ENCODE peak calls at places on chromosomes 3 and 15, in eight cellular contexts. Q is cardiac septum; Z is endothelial cell; L is GM03348; M is NCI-H345; A is stimulated activated CD4-positive, alpha-beta T cell treated with anti-CD3 and anti-CD28 coated beads, Interleukin-15, amount 100 ng/mL, for 1 hour; U is brain pericyte; D is left ventricle myocardium superior. R is an unnamed sample.

GRCh38 chr3:190862209-190863118 is at the start of gene GMNC:
- DNase-seq in Q (peak), Z (peak), L (peak), M (peak), A (no peak), U (peak), D (peak), R (no peak)

GRCh38 chr3:139159356-139159755 is 114.7 kb upstream of the PRR23C start:
- DNase-seq in Q (no peak), Z (no peak), L (no peak), M (no peak), A (no peak), U (no peak), D (no peak), R (no peak)

GRCh38 chr3:28273837-28274236 is 32.4 kb downstream of the CMC1 start:
- DNase-seq in Q (no peak), Z (no peak), L (no peak), M (no peak), A (no peak), U (no peak), D (no peak), R (no peak)

GRCh38 chr3:100024520-100025303 is 89.6 kb downstream of the FILIP1L start:
- DNase-seq in Q (no peak), Z (no peak), L (no peak), M (no peak), A (no peak), U (no peak), D (no peak), R (no peak)

GRCh38 chr3:189626286-189626685 is 4.9 kb upstream of the TP63 start:
- DNase-seq in Q (no peak), Z (no peak), L (no peak), M (no peak), A (no peak), U (no peak), D (no peak), R (no peak)

GRCh38 chr3:11095932-11096265 is 58.4 kb upstream of the HRH1 start:
- DNase-seq in Q (no peak), Z (no peak), L (no peak), M (peak), A (no peak), U (no peak), D (no peak), R (no peak)

GRCh38 chr3:148625991-148626390 is 71.7 kb upstream of the AGTR1 start:
- DNase-seq in Q (no peak), Z (no peak), L (no peak), M (no peak), A (no peak), U (no peak), D (no peak), R (no peak)

GRCh38 chr15:66780172-66780972 is 78.3 kb downstream of the SMAD6 start:
- DNase-seq in Q (peak), Z (no peak), L (peak), M (no peak), A (no peak), U (no peak), D (no peak), R (no peak)

GRCh38 chr3:118628704-118629341 is 405.8 kb downstream of the IGSF11 start:
- DNase-seq in Q (no peak), Z (peak), L (peak), M (peak), A (no peak), U (no peak), D (peak), R (no peak)

GRCh38 chr15:96354731-96355560 is 24.4 kb downstream of the NR2F2 start:
- DNase-seq in Q (no peak), Z (no peak), L (peak), M (no peak), A (no peak), U (no peak), D (no peak), R (no peak)

GRCh38 chr3:185750702-185751101 is 74.1 kb downstream of the IGF2BP2 start:
- DNase-seq in Q (no peak), Z (no peak), L (no peak), M (no peak), A (no peak), U (no peak), D (no peak), R (no peak)

GRCh38 chr15:70559223-70559823 is 204.0 kb downstream of the UACA start:
- DNase-seq in Q (no peak), Z (peak), L (peak), M (no peak), A (peak), U (no peak), D (peak), R (peak)

GRCh38 chr3:160134964-160135363 is 90.3 kb upstream of the C3orf80 start:
- DNase-seq in Q (no peak), Z (no peak), L (peak), M (no peak), A (no peak), U (no peak), D (no peak), R (no peak)

GRCh38 chr3:149473314-149473990 is 1.0 kb upstream of the TM4SF4 start:
- DNase-seq in Q (no peak), Z (no peak), L (peak), M (no peak), A (no peak), U (no peak), D (no peak), R (no peak)

GRCh38 chr3:34024447-34025240 is 226.2 kb downstream of the PDCD6IP start:
- DNase-seq in Q (no peak), Z (no peak), L (no peak), M (peak), A (no peak), U (no peak), D (no peak), R (no peak)

GRCh38 chr3:128624526-128625138 is 26.0 kb downstream of the RPN1 start:
- DNase-seq in Q (peak), Z (no peak), L (no peak), M (no peak), A (no peak), U (no peak), D (no peak), R (no peak)

GRCh38 chr15:67331676-67332075 is 77.1 kb downstream of the IQCH start:
- DNase-seq in Q (no peak), Z (no peak), L (peak), M (no peak), A (no peak), U (no peak), D (no peak), R (no peak)

GRCh38 chr3:48157950-48158376 is 30.3 kb downstream of the CDC25A start:
- DNase-seq in Q (no peak), Z (peak), L (peak), M (no peak), A (peak), U (no peak), D (peak), R (peak)

GRCh38 chr3:154538566-154539360 is 108.8 kb upstream of the GPR149 start:
- DNase-seq in Q (no peak), Z (no peak), L (no peak), M (no peak), A (no peak), U (no peak), D (no peak), R (no peak)

GRCh38 chr3:100150583-100150982 is 36.3 kb upstream of the FILIP1L start:
- DNase-seq in Q (no peak), Z (no peak), L (peak), M (no peak), A (no peak), U (no peak), D (no peak), R (no peak)

GRCh38 chr3:50259432-50260026 is 9.4 kb upstream of the SEMA3B start:
- DNase-seq in Q (no peak), Z (no peak), L (no peak), M (no peak), A (no peak), U (no peak), D (no peak), R (no peak)

GRCh38 chr3:143627336-143627735 is 220.9 kb downstream of the SLC9A9 start:
- DNase-seq in Q (no peak), Z (no peak), L (peak), M (no peak), A (no peak), U (no peak), D (no peak), R (no peak)

GRCh38 chr15:70406624-70407390 is 309.1 kb upstream of the TLE3 start:
- DNase-seq in Q (no peak), Z (no peak), L (no peak), M (no peak), A (no peak), U (no peak), D (no peak), R (no peak)

GRCh38 chr3:110710605-110711004 is 361.0 kb upstream of the NECTIN3 start:
- DNase-seq in Q (no peak), Z (no peak), L (no peak), M (no peak), A (no peak), U (no peak), D (no peak), R (no peak)

GRCh38 chr15:90742082-90742481 is 24.9 kb downstream of the BLM start:
- DNase-seq in Q (no peak), Z (no peak), L (no peak), M (no peak), A (no peak), U (no peak), D (no peak), R (no peak)

GRCh38 chr3:104510091-104510860 is 856.4 kb upstream of the ALCAM start:
- DNase-seq in Q (no peak), Z (no peak), L (no peak), M (no peak), A (no peak), U (no peak), D (no peak), R (no peak)

GRCh38 chr15:78103406-78104118 is 11.2 kb downstream of the SH2D7 start:
- DNase-seq in Q (peak), Z (no peak), L (no peak), M (no peak), A (peak), U (no peak), D (peak), R (no peak)

GRCh38 chr3:125960066-125960424 is 8.9 kb upstream of the ROPN1B start:
- DNase-seq in Q (no peak), Z (no peak), L (no peak), M (no peak), A (no peak), U (no peak), D (no peak), R (no peak)

GRCh38 chr15:99502182-99502581 is 63.6 kb upstream of the MEF2A start:
- DNase-seq in Q (no peak), Z (no peak), L (no peak), M (no peak), A (no peak), U (no peak), D (no peak), R (no peak)

GRCh38 chr3:150097588-150097890 is 126.8 kb upstream of the PFN2 start:
- DNase-seq in Q (no peak), Z (no peak), L (peak), M (no peak), A (no peak), U (no peak), D (no peak), R (no peak)

GRCh38 chr15:45187894-45188830 is at the start of gene SHF:
- DNase-seq in Q (no peak), Z (peak), L (peak), M (peak), A (peak), U (no peak), D (peak), R (peak)

GRCh38 chr3:72821170-72821781 is 27.0 kb downstream of the SHQ1 start:
- DNase-seq in Q (no peak), Z (no peak), L (no peak), M (peak), A (no peak), U (no peak), D (no peak), R (no peak)

GRCh38 chr15:40146037-40146436 is 14.8 kb upstream of the BUB1B start:
- DNase-seq in Q (no peak), Z (no peak), L (peak), M (no peak), A (no peak), U (no peak), D (no peak), R (no peak)